ENCODE peak calls at places on chromosome 1, in six cellular contexts. B, S, X, V, I and R are unnamed samples.
A peak's percentile ranks its signal among the peaks of the same experiment; 100 is the strongest.

GRCh38 chr1:64228181-64228957 is 24.9 kb downstream of the UBE2U start:
- DNase-seq in I (no peak), V (no peak), B (no peak), S (peak; percentile 55), X (no peak), R (no peak)

GRCh38 chr1:48851638-48852037 is 74.9 kb upstream of the BEND5 start:
- DNase-seq in X (no peak), I (no peak), V (peak; percentile 17), B (no peak), S (no peak), R (no peak)

GRCh38 chr1:161973924-161974845 is 49.5 kb downstream of the OLFML2B start:
- DNase-seq in I (no peak), V (peak; percentile 7), S (no peak), X (no peak), B (no peak), R (no peak)

GRCh38 chr1:145872421-145872891 is 13.2 kb downstream of the ANKRD35 start:
- DNase-seq in S (peak; percentile 30), X (no peak), V (peak; percentile 52), B (no peak), I (peak; percentile 22), R (no peak)

GRCh38 chr1:186960866-186961265 is 132.1 kb downstream of the PLA2G4A start:
- DNase-seq in I (no peak), V (peak; percentile 55), B (no peak), S (peak; percentile 60), X (peak; percentile 70), R (no peak)

GRCh38 chr1:45543599-45544417 is 6.8 kb upstream of the AKR1A1 start:
- DNase-seq in I (peak; percentile 50), S (no peak), B (peak; percentile 83), V (peak; percentile 53), X (no peak), R (peak; percentile 49)

GRCh38 chr1:41882068-41882477 is 36.6 kb downstream of the HIVEP3 start:
- DNase-seq in S (no peak), X (no peak), V (no peak), I (no peak), B (no peak), R (no peak)

GRCh38 chr1:78726686-78727085 is 77.1 kb downstream of the IFI44 start:
- DNase-seq in V (peak; percentile 51), B (no peak), I (no peak), S (peak; percentile 24), X (no peak), R (no peak)

GRCh38 chr1:225844236-225845061 is 34.5 kb downstream of the EPHX1 start:
- DNase-seq in I (no peak), S (no peak), X (no peak), B (no peak), V (no peak), R (no peak)

GRCh38 chr1:111723871-111724270 is 15.3 kb downstream of the INKA2 start:
- DNase-seq in S (no peak), X (no peak), B (no peak), V (no peak), I (no peak), R (no peak)

GRCh38 chr1:40339420-40340323 is 22.6 kb upstream of the COL9A2 start:
- DNase-seq in V (no peak), X (no peak), B (no peak), S (no peak), I (no peak), R (no peak)

GRCh38 chr1:153312569-153313186 is at the start of gene PGLYRP3:
- DNase-seq in V (no peak), S (no peak), B (no peak), I (no peak), X (peak; percentile 21), R (no peak)

GRCh38 chr1:87278791-87279190 is 49.9 kb upstream of the LMO4 start:
- DNase-seq in I (no peak), X (no peak), S (peak; percentile 16), V (peak; percentile 38), B (no peak), R (no peak)

GRCh38 chr1:228058172-228058980 is 24.1 kb upstream of the ARF1 start:
- DNase-seq in I (peak; percentile 8), X (no peak), S (no peak), B (no peak), V (no peak), R (no peak)

GRCh38 chr1:220521755-220522154 is 6.2 kb upstream of the MARK1 start:
- DNase-seq in X (no peak), B (no peak), S (no peak), V (no peak), I (no peak), R (no peak)

GRCh38 chr1:248372394-248372793 is 3.2 kb upstream of the OR2T6 start:
- DNase-seq in V (no peak), X (no peak), I (no peak), S (no peak), B (peak; percentile 9), R (no peak)

GRCh38 chr1:203572134-203572625 is 54.5 kb upstream of the ATP2B4 start:
- DNase-seq in S (peak; percentile 55), V (peak; percentile 88), I (no peak), X (no peak), B (peak; percentile 2), R (no peak)

GRCh38 chr1:28792644-28793121 is 19.3 kb upstream of the OPRD1 start:
- DNase-seq in S (no peak), B (no peak), X (no peak), V (no peak), I (no peak), R (no peak)

GRCh38 chr1:52702886-52703787 is 5.0 kb upstream of the COA7 start:
- DNase-seq in S (peak; percentile 80), B (peak; percentile 90), X (peak; percentile 97), I (peak; percentile 87), V (peak; percentile 94), R (peak; percentile 90)

GRCh38 chr1:83844546-83844945 is 154.4 kb downstream of the TTLL7 start:
- DNase-seq in V (no peak), I (no peak), S (no peak), B (no peak), X (no peak), R (no peak)

GRCh38 chr1:83845437-83846071 is 153.4 kb downstream of the TTLL7 start:
- DNase-seq in I (no peak), B (no peak), S (no peak), V (peak; percentile 14), X (peak; percentile 71), R (no peak)

GRCh38 chr1:83846138-83846537 is 152.8 kb downstream of the TTLL7 start:
- DNase-seq in X (no peak), V (no peak), B (no peak), I (no peak), S (no peak), R (no peak)

GRCh38 chr1:83850849-83851248 is 148.1 kb downstream of the TTLL7 start:
- DNase-seq in S (no peak), X (no peak), I (no peak), V (no peak), B (no peak), R (no peak)

DNA sequence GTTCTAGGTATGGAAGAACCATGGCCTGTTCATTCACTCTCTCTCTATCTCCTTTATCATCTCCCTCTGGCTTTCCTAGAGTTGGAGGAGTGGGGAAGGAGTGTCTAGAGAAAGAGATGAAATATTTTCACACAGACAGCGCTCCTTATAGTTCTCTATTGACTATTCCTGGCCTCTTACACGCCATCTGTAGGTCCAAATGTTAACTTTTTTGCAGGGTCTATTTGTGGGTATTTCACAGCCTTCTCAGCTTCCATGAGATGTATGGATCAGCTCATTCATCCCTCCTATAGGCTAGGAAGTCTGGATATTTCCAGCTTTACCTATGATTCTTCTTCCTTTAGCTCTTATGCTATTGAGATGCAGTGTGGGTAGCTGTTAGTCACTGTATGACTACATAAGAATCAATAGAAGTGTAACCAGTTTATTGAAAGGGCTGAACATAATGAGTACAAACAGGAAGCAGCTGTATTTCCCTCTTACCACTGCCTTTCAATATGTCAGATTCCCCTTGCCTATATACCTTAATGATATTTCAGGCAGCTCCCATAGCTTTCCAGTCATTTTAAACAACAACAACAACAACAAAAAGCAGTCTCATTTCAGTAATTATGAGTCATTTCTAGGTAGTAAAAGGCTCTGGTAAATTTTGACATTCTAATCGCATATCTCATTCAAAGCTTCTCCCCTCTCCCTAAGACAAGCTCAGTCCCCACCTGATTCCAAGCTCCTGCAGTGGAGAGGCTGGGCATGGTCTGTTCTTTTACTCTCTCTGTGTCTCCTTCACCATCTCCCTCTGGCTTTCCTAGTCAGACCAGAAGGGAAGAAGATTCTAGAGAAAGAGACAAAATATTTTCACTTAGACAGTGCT is 149.5 kb downstream of the TTLL7 start:
- DNase-seq in B (no peak), V (no peak), I (no peak), S (no peak), X (no peak), R (peak; percentile 13)
- TF ChIP-seq CTCF in B (no peak), V (no peak), I (no peak), S (no peak), X (no peak), R (no peak)

GRCh38 chr1:82686774-82687173 is 886.0 kb downstream of the ADGRL2 start:
- DNase-seq in I (no peak), B (no peak), V (no peak), S (no peak), X (no peak), R (no peak)
- TF ChIP-seq CTCF in I (no peak), B (no peak), V (no peak), S (no peak), X (no peak), R (no peak)

GRCh38 chr1:46749403-46749802 is 30.5 kb upstream of the EFCAB14 start:
- DNase-seq in I (no peak), V (no peak), X (peak; percentile 71), S (no peak), B (no peak), R (no peak)
- TF ChIP-seq CTCF in I (no peak), V (no peak), X (no peak), S (no peak), B (no peak), R (no peak)

GRCh38 chr1:115983584-115983983 is 7.3 kb downstream of the SLC22A15 start:
- DNase-seq in B (no peak), X (no peak), S (no peak), V (no peak), I (no peak), R (no peak)

GRCh38 chr1:115982399-115982798 is 6.1 kb downstream of the SLC22A15 start:
- DNase-seq in I (no peak), B (no peak), S (no peak), X (no peak), V (no peak), R (peak; percentile 38)

GRCh38 chr1:115978292-115978941 is 2.1 kb downstream of the SLC22A15 start:
- DNase-seq in X (no peak), V (no peak), S (no peak), B (no peak), I (no peak), R (no peak)

GRCh38 chr1:115980156-115980555 is 3.8 kb downstream of the SLC22A15 start:
- DNase-seq in X (no peak), S (no peak), B (no peak), V (no peak), I (no peak), R (no peak)

GRCh38 chr1:115980998-115981993 is 5.0 kb downstream of the SLC22A15 start:
- DNase-seq in I (peak; percentile 43), V (peak; percentile 69), X (peak; percentile 63), S (peak; percentile 16), B (peak; percentile 18), R (peak; percentile 51)
- TF ChIP-seq CTCF in I (peak; percentile 84), V (peak; percentile 77), X (peak; percentile 46), S (peak; percentile 55), B (peak; percentile 63), R (peak; percentile 58)

GRCh38 chr1:181150273-181150672 is 61.8 kb downstream of the IER5 start:
- DNase-seq in B (no peak), V (no peak), I (no peak), S (no peak), X (no peak), R (no peak)
- TF ChIP-seq CTCF in B (no peak), V (no peak), I (no peak), S (no peak), X (no peak), R (no peak)